ENCODE peak calls at places on chromosomes 11 and 22, in ten cellular contexts. C is AG10803, R is IMR-90, B is PC-3, G is coronary artery, H is mucosa of descending colon, N is fibroblast of mammary gland, X is nephron progenitor cell, V is OCI-LY7, M is astrocyte of the spinal cord. S is an unnamed sample.

GRCh38 chr11:43712676-43713075 is 32.1 kb downstream of the HSD17B12 start:
- DNase-seq in V (no peak), X (no peak), H (no peak), B (peak), R (peak), M (peak), G (no peak), N (peak), C (no peak), S (no peak)

GRCh38 chr11:69907611-69908010 is 88.4 kb upstream of the FGF3 start:
- DNase-seq in M (no peak), H (peak), B (no peak), C (no peak), V (no peak), G (no peak), R (no peak), X (no peak), N (no peak), S (no peak)

GRCh38 chr11:40321537-40321936 is 1137.9 kb downstream of the LRRC4C start:
- DNase-seq in R (no peak), X (no peak), C (no peak), M (no peak), G (no peak), N (no peak), H (no peak), V (no peak), B (no peak), S (no peak)

GRCh38 chr22:28072066-28072465 is 153.0 kb upstream of the PITPNB start:
- DNase-seq in C (peak), G (no peak), M (no peak), N (peak), V (no peak), X (no peak), R (peak), B (peak), H (no peak), S (no peak)

GRCh38 chr22:33050614-33051230 is 7.5 kb downstream of the SYN3 start:
- DNase-seq in V (no peak), N (no peak), M (no peak), X (no peak), C (no peak), R (no peak), G (no peak), B (no peak), H (no peak), S (no peak)

GRCh38 chr11:74949748-74950127 is 672 bp downstream of the SPCS2 start:
- DNase-seq in V (peak), H (no peak), M (peak), C (peak), G (no peak), X (no peak), R (peak), B (no peak), N (peak), S (no peak)

GRCh38 chr11:69918938-69919650 is 99.9 kb upstream of the FGF3 start:
- DNase-seq in N (peak), G (peak), H (peak), B (peak), C (peak), X (peak), V (peak), R (peak), M (peak), S (peak)

GRCh38 chr22:46971141-46971775 is 208.8 kb downstream of the TBC1D22A start:
- DNase-seq in M (peak), H (no peak), V (no peak), B (no peak), X (peak), R (peak), N (no peak), G (peak), C (no peak), S (no peak)

GRCh38 chr11:26974068-26974790 is 19.7 kb upstream of the FIBIN start:
- DNase-seq in G (no peak), H (no peak), N (peak), M (peak), V (no peak), C (peak), R (peak), B (no peak), X (no peak), S (no peak)

GRCh38 chr11:61910473-61911123 is 6.8 kb downstream of the RAB3IL1 start:
- DNase-seq in B (no peak), H (peak), C (no peak), R (no peak), M (no peak), N (peak), V (no peak), G (no peak), X (no peak), S (no peak)

GRCh38 chr11:35487532-35488078 is 37.8 kb downstream of the PAMR1 start:
- DNase-seq in G (no peak), C (peak), V (peak), M (peak), H (no peak), R (peak), N (peak), B (peak), X (peak), S (no peak)
- TF ChIP-seq CTCF in G (no peak), C (peak), V (peak), M (peak), H (no peak), R (peak), N (peak), B (peak), X (peak), S (peak)

GRCh38 chr22:41285441-41285819 is 557 bp downstream of the RANGAP1 start:
- DNase-seq in G (peak), C (peak), N (peak), V (peak), X (peak), R (peak), M (peak), B (peak), H (peak), S (peak)

GRCh38 chr22:41288245-41288946 is 2.4 kb upstream of the RANGAP1 start:
- DNase-seq in C (peak), M (peak), H (no peak), G (no peak), B (peak), X (no peak), R (peak), V (no peak), N (peak), S (no peak)

GRCh38 chr22:41286639-41287091 is 678 bp upstream of the RANGAP1 start:
- DNase-seq in X (peak), V (peak), H (no peak), M (no peak), R (peak), B (no peak), C (peak), G (no peak), N (peak), S (peak)

GRCh38 chr22:41284465-41284864 is 1.5 kb downstream of the RANGAP1 start:
- DNase-seq in V (no peak), B (no peak), R (no peak), X (no peak), G (no peak), H (no peak), M (no peak), N (no peak), C (no peak), S (no peak)

GRCh38 chr22:41285820-41286638 is at the start of gene RANGAP1:
- DNase-seq in X (peak), V (peak), R (peak), B (peak), M (peak), C (peak), G (peak), N (peak), H (peak), S (peak)
- TF ChIP-seq CTCF in X (no peak), V (no peak), R (peak), B (no peak), M (peak), C (peak), G (no peak), N (peak), H (peak), S (peak)

DNA sequence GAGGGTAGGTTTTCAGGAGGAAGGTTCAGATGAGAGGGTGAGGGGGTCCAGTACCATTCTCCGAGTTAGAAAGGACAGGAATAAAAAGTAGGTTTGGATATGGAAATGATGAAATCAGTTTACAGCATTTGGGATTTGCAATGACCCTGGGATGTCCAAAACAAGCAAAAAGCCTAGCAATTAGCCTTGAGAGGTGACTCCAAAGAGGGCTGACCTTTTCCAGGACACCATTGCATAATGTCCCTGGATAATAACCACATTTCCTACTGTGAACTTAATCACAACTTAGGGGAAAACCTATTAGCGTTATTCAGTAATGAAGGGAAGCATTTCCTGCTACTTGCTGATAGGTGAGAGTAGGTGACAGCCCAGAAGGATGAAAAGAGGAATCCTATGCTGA is 101.4 kb upstream of the ARHGAP42 start:
- DNase-seq in C (no peak), V (no peak), B (no peak), R (no peak), N (peak), H (no peak), X (no peak), G (no peak), M (no peak), S (no peak)
- TF ChIP-seq CTCF in C (no peak), V (no peak), B (no peak), R (no peak), N (no peak), H (no peak), X (no peak), G (no peak), M (no peak), S (no peak)

GRCh38 chr11:113647108-113647507 is 59.0 kb downstream of the TMPRSS5 start:
- DNase-seq in V (no peak), M (no peak), R (no peak), G (no peak), H (no peak), B (no peak), X (no peak), N (no peak), C (no peak), S (no peak)
- TF ChIP-seq CTCF in V (no peak), M (no peak), R (no peak), G (no peak), H (no peak), B (no peak), X (no peak), N (no peak), C (no peak), S (no peak)

GRCh38 chr11:68763926-68764657 is 12.8 kb upstream of the TESMIN start:
- DNase-seq in C (no peak), N (no peak), V (no peak), G (no peak), B (no peak), H (no peak), X (no peak), M (no peak), R (no peak), S (no peak)
- TF ChIP-seq CTCF in C (no peak), N (no peak), V (peak), G (no peak), B (peak), H (no peak), X (no peak), M (no peak), R (no peak), S (peak)

DNA sequence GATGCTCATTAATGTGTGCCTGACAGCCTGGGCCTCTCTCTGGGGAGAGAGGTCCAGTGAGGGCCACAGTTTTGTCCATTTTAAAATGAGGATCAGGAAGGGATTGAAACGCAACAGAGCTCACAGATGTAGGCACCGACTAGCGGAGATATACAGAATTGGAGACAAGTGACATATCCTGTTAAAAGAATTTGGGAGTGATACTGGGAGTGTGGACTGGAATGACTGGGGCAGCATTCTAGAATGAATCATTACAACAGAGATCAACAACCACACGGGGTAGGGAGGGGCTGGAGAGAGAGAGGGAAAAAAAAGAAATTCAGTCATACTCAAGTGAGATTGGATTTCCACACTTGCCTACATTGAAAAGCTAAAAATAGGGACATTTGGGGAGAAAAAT is 2.5 kb upstream of the NCAM1 start:
- DNase-seq in X (no peak), V (no peak), G (no peak), N (no peak), H (no peak), C (peak), R (no peak), M (no peak), B (peak), S (no peak)
- TF ChIP-seq CTCF in X (no peak), V (no peak), G (no peak), N (no peak), H (no peak), C (peak), R (no peak), M (no peak), B (peak), S (no peak)

GRCh38 chr11:129701706-129702105 is 113.9 kb upstream of the TMEM45B start:
- DNase-seq in M (no peak), V (no peak), R (no peak), H (no peak), C (no peak), X (no peak), G (no peak), B (no peak), N (no peak), S (no peak)

GRCh38 chr11:129700701-129701100 is 114.9 kb upstream of the TMEM45B start:
- DNase-seq in V (no peak), H (no peak), M (no peak), B (no peak), G (no peak), C (no peak), N (no peak), X (no peak), R (no peak), S (no peak)

GRCh38 chr11:129698212-129698611 is 117.4 kb upstream of the TMEM45B start:
- DNase-seq in G (no peak), B (no peak), M (no peak), V (no peak), H (no peak), X (no peak), C (no peak), R (no peak), N (no peak), S (peak)

GRCh38 chr11:129702410-129703390 is 112.9 kb upstream of the TMEM45B start:
- DNase-seq in M (no peak), N (no peak), H (no peak), R (no peak), V (no peak), G (no peak), C (no peak), X (no peak), B (peak), S (no peak)

DNA sequence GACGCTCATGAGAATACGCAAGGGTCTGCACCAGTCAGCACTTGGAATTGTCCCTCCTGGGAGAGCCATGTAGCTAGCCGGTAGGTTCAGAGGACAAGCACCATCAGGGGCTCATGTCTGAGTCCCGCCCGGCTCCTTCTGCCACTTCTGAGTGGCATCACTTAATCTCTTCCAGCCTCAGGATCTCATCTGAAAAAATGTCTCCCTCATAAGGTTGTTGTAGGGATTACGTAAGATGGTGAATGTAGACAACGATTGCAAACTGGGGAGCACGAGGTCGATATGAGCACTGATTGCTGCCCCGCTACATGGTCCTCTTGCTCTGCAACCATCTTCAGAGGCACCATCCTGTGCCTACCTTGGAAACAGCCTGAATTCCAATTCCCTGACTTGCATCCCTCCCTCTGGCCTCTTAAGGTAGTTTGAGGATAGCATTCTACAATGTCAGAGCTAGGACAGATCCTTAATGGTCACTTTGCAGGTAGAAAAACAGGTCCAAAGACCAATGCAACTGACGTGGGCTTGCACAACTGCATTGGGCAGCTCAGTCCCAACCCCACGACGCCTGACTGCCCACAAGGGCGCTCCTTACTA is 115.8 kb upstream of the TMEM45B start:
- DNase-seq in M (no peak), N (no peak), B (peak), G (no peak), H (no peak), V (no peak), R (no peak), X (no peak), C (no peak), S (no peak)
- TF ChIP-seq CTCF in M (peak), N (no peak), B (peak), G (no peak), H (no peak), V (peak), R (no peak), X (no peak), C (no peak), S (no peak)

S was measured in GM13977.